ENCODE peak calls at places on chromosome 15, in ten cellular contexts. One of them, this sample, is unnamed.

GRCh38 chr15:48859426-48859825 is 18.5 kb upstream of the EID1 start:
- DNase-seq in lower leg skin: no peak
- DNase-seq in transverse colon: no peak
- DNase-seq in HepG2: no peak
- DNase-seq in tibial nerve: no peak
- DNase-seq in A549: no peak
- DNase-seq in IMR-90: peak
- DNase-seq in stomach: no peak
- DNase-seq in ovary: no peak
- DNase-seq in H1: no peak
- DNase-seq in this sample: no peak

GRCh38 chr15:72358532-72359180 is 17.2 kb downstream of the HEXA start:
- DNase-seq in stomach: peak
- DNase-seq in IMR-90: peak
- DNase-seq in H1: no peak
- DNase-seq in HepG2: peak
- DNase-seq in tibial nerve: no peak
- DNase-seq in lower leg skin: peak
- DNase-seq in transverse colon: peak
- DNase-seq in A549: no peak
- DNase-seq in ovary: no peak
- DNase-seq in this sample: peak

GRCh38 chr15:67013696-67014095 is 51.7 kb upstream of the SMAD3 start:
- DNase-seq in tibial nerve: no peak
- DNase-seq in A549: no peak
- DNase-seq in HepG2: no peak
- DNase-seq in H1: no peak
- DNase-seq in stomach: no peak
- DNase-seq in lower leg skin: no peak
- DNase-seq in transverse colon: no peak
- DNase-seq in IMR-90: peak
- DNase-seq in ovary: no peak
- DNase-seq in this sample: no peak

GRCh38 chr15:58551764-58552504 is 120.1 kb downstream of the LIPC start:
- DNase-seq in transverse colon: peak
- DNase-seq in stomach: peak
- DNase-seq in IMR-90: peak
- DNase-seq in tibial nerve: no peak
- DNase-seq in lower leg skin: peak
- DNase-seq in ovary: peak
- DNase-seq in H1: no peak
- DNase-seq in HepG2: peak
- DNase-seq in A549: no peak
- DNase-seq in this sample: peak

GRCh38 chr15:90007089-90007487 is 6.0 kb downstream of the ZNF710 start:
- DNase-seq in ovary: no peak
- DNase-seq in A549: no peak
- DNase-seq in transverse colon: no peak
- DNase-seq in IMR-90: no peak
- DNase-seq in H1: no peak
- DNase-seq in lower leg skin: no peak
- DNase-seq in HepG2: no peak
- DNase-seq in tibial nerve: no peak
- DNase-seq in stomach: no peak
- DNase-seq in this sample: no peak

GRCh38 chr15:48413304-48413703 is 82.1 kb downstream of the DUT start:
- DNase-seq in A549: no peak
- DNase-seq in IMR-90: peak
- DNase-seq in tibial nerve: no peak
- DNase-seq in H1: no peak
- DNase-seq in lower leg skin: peak
- DNase-seq in HepG2: peak
- DNase-seq in stomach: no peak
- DNase-seq in transverse colon: no peak
- DNase-seq in ovary: no peak
- DNase-seq in this sample: no peak

GRCh38 chr15:39025881-39026280 is 461.3 kb upstream of the RASGRP1 start:
- DNase-seq in H1: no peak
- DNase-seq in transverse colon: no peak
- DNase-seq in ovary: no peak
- DNase-seq in stomach: no peak
- DNase-seq in HepG2: no peak
- DNase-seq in lower leg skin: no peak
- DNase-seq in tibial nerve: no peak
- DNase-seq in IMR-90: no peak
- DNase-seq in A549: no peak
- DNase-seq in this sample: no peak

GRCh38 chr15:94352940-94353820 is 121.8 kb downstream of the MCTP2 start:
- DNase-seq in H1: no peak
- DNase-seq in lower leg skin: no peak
- DNase-seq in tibial nerve: no peak
- DNase-seq in HepG2: peak
- DNase-seq in A549: no peak
- DNase-seq in stomach: no peak
- DNase-seq in ovary: no peak
- DNase-seq in transverse colon: no peak
- DNase-seq in IMR-90: peak
- DNase-seq in this sample: no peak

GRCh38 chr15:70008697-70009285 is 88.9 kb downstream of the TLE3 start:
- DNase-seq in IMR-90: no peak
- DNase-seq in lower leg skin: no peak
- DNase-seq in A549: no peak
- DNase-seq in HepG2: no peak
- DNase-seq in transverse colon: no peak
- DNase-seq in H1: no peak
- DNase-seq in tibial nerve: no peak
- DNase-seq in ovary: no peak
- DNase-seq in stomach: no peak
- DNase-seq in this sample: peak

GRCh38 chr15:61327019-61327631 is 98.0 kb upstream of the RORA start:
- DNase-seq in ovary: no peak
- DNase-seq in H1: no peak
- DNase-seq in IMR-90: no peak
- DNase-seq in lower leg skin: peak
- DNase-seq in stomach: no peak
- DNase-seq in A549: no peak
- DNase-seq in tibial nerve: peak
- DNase-seq in HepG2: no peak
- DNase-seq in transverse colon: no peak
- DNase-seq in this sample: no peak

GRCh38 chr15:25532269-25532668 is 93.4 kb upstream of the UBE3A start:
- DNase-seq in H1: no peak
- DNase-seq in lower leg skin: no peak
- DNase-seq in ovary: no peak
- DNase-seq in tibial nerve: no peak
- DNase-seq in A549: no peak
- DNase-seq in IMR-90: no peak
- DNase-seq in stomach: no peak
- DNase-seq in HepG2: no peak
- DNase-seq in transverse colon: no peak
- DNase-seq in this sample: no peak

GRCh38 chr15:73361331-73361730 is 7.4 kb downstream of the HCN4 start:
- DNase-seq in stomach: no peak
- DNase-seq in lower leg skin: no peak
- DNase-seq in IMR-90: no peak
- DNase-seq in tibial nerve: no peak
- DNase-seq in transverse colon: no peak
- DNase-seq in HepG2: no peak
- DNase-seq in H1: no peak
- DNase-seq in A549: no peak
- DNase-seq in ovary: no peak
- DNase-seq in this sample: no peak

DNA sequence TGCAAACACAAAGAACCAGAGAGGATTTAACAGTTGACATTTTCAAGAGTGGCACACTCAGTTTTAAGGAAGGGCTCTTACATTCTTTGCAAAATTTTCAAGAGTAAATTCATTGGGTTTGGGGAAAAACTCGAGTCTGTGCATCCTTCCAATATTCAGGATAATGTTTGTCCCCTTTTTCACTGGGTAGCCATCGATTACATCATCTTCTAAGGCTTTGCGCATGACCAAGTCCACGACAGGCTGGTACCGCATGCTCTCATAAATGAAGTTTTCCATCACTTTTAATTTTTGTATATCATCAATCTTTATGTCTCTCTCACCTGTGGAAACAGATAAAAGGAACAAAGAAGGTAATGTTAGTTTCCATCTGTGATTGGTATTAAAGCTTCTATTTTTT is 117.5 kb upstream of the TNFAIP8L3 start:
- DNase-seq in ovary: no peak
- DNase-seq in transverse colon: no peak
- DNase-seq in lower leg skin: no peak
- DNase-seq in A549: no peak
- DNase-seq in HepG2: no peak
- DNase-seq in IMR-90: no peak
- DNase-seq in H1: no peak
- DNase-seq in stomach: no peak
- DNase-seq in tibial nerve: no peak
- DNase-seq in this sample: no peak
- TF ChIP-seq POLR2A in ovary: no peak
- TF ChIP-seq POLR2A in transverse colon: no peak
- TF ChIP-seq POLR2A in lower leg skin: no peak
- TF ChIP-seq POLR2A in A549: no peak
- TF ChIP-seq POLR2A in HepG2: no peak
- TF ChIP-seq POLR2A in IMR-90: no peak
- TF ChIP-seq POLR2A in H1: no peak
- TF ChIP-seq POLR2A in stomach: no peak
- TF ChIP-seq POLR2A in tibial nerve: no peak
- TF ChIP-seq POLR2A in this sample: no peak

GRCh38 chr15:64134322-64134829 is 17.2 kb upstream of the SNX22 start:
- DNase-seq in IMR-90: peak
- DNase-seq in H1: no peak
- DNase-seq in A549: no peak
- DNase-seq in HepG2: no peak
- DNase-seq in transverse colon: no peak
- DNase-seq in tibial nerve: no peak
- DNase-seq in lower leg skin: no peak
- DNase-seq in ovary: peak
- DNase-seq in stomach: peak
- DNase-seq in this sample: no peak

GRCh38 chr15:64133619-64134018 is 17.9 kb upstream of the SNX22 start:
- DNase-seq in H1: no peak
- DNase-seq in tibial nerve: no peak
- DNase-seq in ovary: no peak
- DNase-seq in HepG2: no peak
- DNase-seq in A549: no peak
- DNase-seq in transverse colon: no peak
- DNase-seq in stomach: no peak
- DNase-seq in IMR-90: no peak
- DNase-seq in lower leg skin: no peak
- DNase-seq in this sample: no peak

GRCh38 chr15:64132217-64132616 is 19.3 kb upstream of the SNX22 start:
- DNase-seq in H1: no peak
- DNase-seq in tibial nerve: no peak
- DNase-seq in ovary: no peak
- DNase-seq in HepG2: no peak
- DNase-seq in transverse colon: no peak
- DNase-seq in IMR-90: no peak
- DNase-seq in stomach: no peak
- DNase-seq in A549: no peak
- DNase-seq in lower leg skin: no peak
- DNase-seq in this sample: no peak

GRCh38 chr15:64130159-64130558 is 21.4 kb upstream of the SNX22 start:
- DNase-seq in IMR-90: no peak
- DNase-seq in transverse colon: no peak
- DNase-seq in tibial nerve: no peak
- DNase-seq in A549: no peak
- DNase-seq in lower leg skin: no peak
- DNase-seq in H1: no peak
- DNase-seq in ovary: no peak
- DNase-seq in HepG2: no peak
- DNase-seq in stomach: no peak
- DNase-seq in this sample: no peak

DNA sequence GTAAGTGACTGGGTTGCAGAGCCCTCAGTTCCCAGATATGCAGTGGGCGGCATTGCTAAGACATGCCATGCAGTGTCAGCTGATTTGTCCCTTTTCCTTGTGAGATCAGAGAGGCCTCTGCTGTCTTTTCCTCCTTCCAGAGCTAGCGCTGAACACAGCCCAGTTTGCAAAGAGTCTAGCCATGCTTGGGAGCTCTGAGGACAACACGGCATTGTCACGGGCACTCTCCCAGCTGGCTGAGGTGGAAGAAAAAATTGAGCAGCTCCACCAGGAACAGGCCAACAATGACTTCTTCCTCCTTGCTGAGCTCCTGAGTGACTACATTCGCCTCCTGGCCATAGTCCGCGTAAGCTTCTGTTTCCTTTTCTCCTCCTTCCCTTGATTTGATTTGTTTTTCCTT is 20.0 kb upstream of the SNX22 start:
- DNase-seq in A549: no peak
- DNase-seq in H1: no peak
- DNase-seq in ovary: no peak
- DNase-seq in stomach: no peak
- DNase-seq in HepG2: no peak
- DNase-seq in lower leg skin: no peak
- DNase-seq in tibial nerve: no peak
- DNase-seq in IMR-90: no peak
- DNase-seq in transverse colon: no peak
- DNase-seq in this sample: no peak
- TF ChIP-seq CTCF in A549: no peak
- TF ChIP-seq CTCF in H1: no peak
- TF ChIP-seq CTCF in ovary: no peak
- TF ChIP-seq CTCF in stomach: no peak
- TF ChIP-seq CTCF in HepG2: no peak
- TF ChIP-seq CTCF in lower leg skin: no peak
- TF ChIP-seq CTCF in tibial nerve: no peak
- TF ChIP-seq CTCF in IMR-90: no peak
- TF ChIP-seq CTCF in transverse colon: no peak
- TF ChIP-seq CTCF in this sample: no peak

DNA sequence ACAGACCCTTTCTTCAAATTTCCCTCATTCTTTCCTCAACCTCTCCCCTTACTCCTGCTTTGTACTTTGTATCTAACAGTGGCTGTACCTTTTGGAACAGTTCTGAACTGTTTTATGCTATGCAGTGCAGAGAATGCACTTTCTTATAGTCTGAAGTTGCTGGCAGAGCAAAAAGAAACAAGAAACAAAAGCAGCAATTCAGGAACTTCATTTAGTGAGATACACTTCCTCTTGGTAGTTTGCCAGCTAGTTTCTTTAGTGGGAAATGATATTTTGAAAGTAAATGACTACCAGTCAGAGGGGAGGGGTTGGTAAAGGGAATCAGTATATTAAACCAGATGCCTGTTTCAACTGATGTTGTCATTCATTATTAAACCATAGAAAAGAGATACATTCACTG is 55.0 kb upstream of the CHD2 start:
- DNase-seq in IMR-90: peak
- DNase-seq in lower leg skin: no peak
- DNase-seq in tibial nerve: no peak
- DNase-seq in stomach: no peak
- DNase-seq in HepG2: peak
- DNase-seq in transverse colon: no peak
- DNase-seq in ovary: no peak
- DNase-seq in H1: no peak
- DNase-seq in A549: no peak
- DNase-seq in this sample: peak
- TF ChIP-seq POLR2A in IMR-90: no peak
- TF ChIP-seq POLR2A in lower leg skin: no peak
- TF ChIP-seq POLR2A in tibial nerve: no peak
- TF ChIP-seq POLR2A in stomach: no peak
- TF ChIP-seq POLR2A in HepG2: no peak
- TF ChIP-seq POLR2A in transverse colon: peak
- TF ChIP-seq POLR2A in ovary: no peak
- TF ChIP-seq POLR2A in H1: no peak
- TF ChIP-seq POLR2A in A549: no peak
- TF ChIP-seq POLR2A in this sample: no peak

GRCh38 chr15:68668926-68669600 is 90.3 kb downstream of the CORO2B start:
- DNase-seq in A549: no peak
- DNase-seq in transverse colon: no peak
- DNase-seq in lower leg skin: no peak
- DNase-seq in IMR-90: no peak
- DNase-seq in HepG2: no peak
- DNase-seq in stomach: no peak
- DNase-seq in ovary: peak
- DNase-seq in tibial nerve: no peak
- DNase-seq in H1: no peak
- DNase-seq in this sample: no peak
- TF ChIP-seq CTCF in A549: no peak
- TF ChIP-seq CTCF in transverse colon: no peak
- TF ChIP-seq CTCF in lower leg skin: no peak
- TF ChIP-seq CTCF in IMR-90: no peak
- TF ChIP-seq CTCF in HepG2: no peak
- TF ChIP-seq CTCF in stomach: no peak
- TF ChIP-seq CTCF in ovary: no peak
- TF ChIP-seq CTCF in tibial nerve: no peak
- TF ChIP-seq CTCF in H1: no peak
- TF ChIP-seq CTCF in this sample: no peak

This sample was measured in prostate gland.